ENCODE peak calls at places on chromosome 11, in six cellular contexts. P, W, M, C, L and G are unnamed samples.

GRCh38 chr11:32172771-32173170 is 81.9 kb downstream of the RCN1 start:
- DNase-seq in M (no peak), P (peak), L (no peak), W (no peak), C (no peak), G (no peak)

GRCh38 chr11:102545701-102546100 is 15.2 kb upstream of the MMP7 start:
- DNase-seq in L (no peak), M (no peak), C (no peak), W (no peak), P (peak), G (no peak)

GRCh38 chr11:115501895-115502589 is 2.2 kb downstream of the CADM1 start:
- DNase-seq in M (peak), L (peak), W (no peak), P (no peak), C (no peak), G (no peak)

GRCh38 chr11:68010058-68011041 is at the start of gene ALDH3B1:
- DNase-seq in P (peak), W (peak), L (peak), M (peak), C (peak), G (peak)

GRCh38 chr11:70324354-70325115 is 54.0 kb downstream of the PPFIA1 start:
- DNase-seq in P (no peak), C (no peak), W (no peak), L (no peak), M (no peak), G (no peak)

GRCh38 chr11:13958596-13958995 is 3.9 kb upstream of the SPON1 start:
- DNase-seq in W (no peak), L (peak), P (no peak), M (no peak), C (no peak), G (no peak)

GRCh38 chr11:116078101-116078561 is 573.9 kb upstream of the CADM1 start:
- DNase-seq in P (no peak), M (no peak), C (no peak), W (no peak), L (peak), G (no peak)

GRCh38 chr11:67303132-67303988 is at the start of gene SSH3:
- DNase-seq in M (peak), L (peak), C (peak), P (peak), W (peak), G (peak)

GRCh38 chr11:47971501-47971900 is 8.9 kb upstream of the PTPRJ start:
- DNase-seq in L (no peak), C (no peak), M (no peak), P (no peak), W (no peak), G (no peak)

GRCh38 chr11:48107188-48107704 is 109.4 kb upstream of the OR4B1 start:
- DNase-seq in W (no peak), L (no peak), M (peak), C (no peak), P (peak), G (no peak)

GRCh38 chr11:44290206-44290605 is 19.7 kb downstream of the ALX4 start:
- DNase-seq in P (peak), M (peak), W (no peak), L (no peak), C (no peak), G (no peak)

GRCh38 chr11:80727315-80727714 is 1286.5 kb upstream of the TENM4 start:
- DNase-seq in L (peak), C (no peak), M (no peak), W (no peak), P (peak), G (no peak)

GRCh38 chr11:86218125-86219081 is 26.1 kb upstream of the EED start:
- DNase-seq in L (peak), P (peak), M (peak), W (peak), C (peak), G (no peak)

GRCh38 chr11:28259177-28259843 is 151.1 kb downstream of the METTL15 start:
- DNase-seq in P (no peak), L (no peak), M (no peak), C (no peak), W (no peak), G (no peak)

GRCh38 chr11:35886759-35887158 is 57.1 kb upstream of the LDLRAD3 start:
- DNase-seq in W (no peak), P (no peak), C (no peak), M (no peak), L (no peak), G (no peak)

GRCh38 chr11:94201004-94201465 is 72.4 kb downstream of the PANX1 start:
- DNase-seq in W (no peak), P (no peak), L (no peak), C (no peak), M (no peak), G (no peak)

GRCh38 chr11:47351159-47352126 is 1.1 kb downstream of the MYBPC3 start:
- DNase-seq in W (no peak), M (no peak), C (no peak), L (peak), P (no peak), G (no peak)

GRCh38 chr11:131145806-131146205 is 224.6 kb upstream of the NTM start:
- DNase-seq in L (no peak), W (no peak), P (no peak), M (no peak), C (no peak), G (no peak)

GRCh38 chr11:1877211-1878133 is 14.2 kb downstream of the PRR33 start:
- DNase-seq in W (peak), C (peak), L (peak), P (peak), M (no peak), G (peak)

GRCh38 chr11:64000740-64001514 is 14.7 kb downstream of the OTUB1 start:
- DNase-seq in L (no peak), W (no peak), M (no peak), C (peak), P (no peak), G (no peak)
- H3K4me3 ChIP-seq in L (no peak), W (no peak), M (peak), C (peak), P (no peak), G (no peak)

GRCh38 chr11:12800032-12800671 is 125.9 kb downstream of the TEAD1 start:
- DNase-seq in M (peak), P (peak), L (peak), W (no peak), C (no peak), G (no peak)
- H3K4me3 ChIP-seq in M (no peak), P (no peak), L (no peak), W (no peak), C (no peak), G (no peak)

GRCh38 chr11:59175104-59175503 is 3.2 kb downstream of the DTX4 start:
- DNase-seq in W (no peak), M (no peak), C (no peak), P (no peak), L (peak), G (no peak)
- H3K4me3 ChIP-seq in W (no peak), M (no peak), C (no peak), P (peak), L (no peak), G (no peak)

GRCh38 chr11:65383778-65384177 is 1.3 kb upstream of the SLC25A45 start:
- DNase-seq in W (no peak), L (no peak), C (no peak), P (no peak), M (no peak), G (no peak)
- H3K4me3 ChIP-seq in W (no peak), L (no peak), C (no peak), P (no peak), M (no peak), G (no peak)

GRCh38 chr11:10934293-10934850 is 76.5 kb upstream of the ZBED5 start:
- DNase-seq in C (no peak), W (no peak), L (no peak), M (peak), P (peak), G (no peak)

GRCh38 chr11:10931761-10932700 is 74.2 kb upstream of the ZBED5 start:
- DNase-seq in L (no peak), C (peak), P (peak), W (peak), M (no peak), G (no peak)

GRCh38 chr11:10935015-10935564 is 77.2 kb upstream of the ZBED5 start:
- DNase-seq in C (no peak), W (no peak), M (no peak), L (no peak), P (no peak), G (no peak)

GRCh38 chr11:10932976-10933375 is 75.1 kb upstream of the ZBED5 start:
- DNase-seq in C (no peak), M (no peak), L (no peak), P (no peak), W (no peak), G (no peak)

GRCh38 chr11:10933455-10934292 is 75.8 kb upstream of the ZBED5 start:
- DNase-seq in C (peak), M (peak), W (peak), L (peak), P (peak), G (peak)
- H3K4me3 ChIP-seq in C (peak), M (peak), W (peak), L (peak), P (peak), G (peak)

DNA sequence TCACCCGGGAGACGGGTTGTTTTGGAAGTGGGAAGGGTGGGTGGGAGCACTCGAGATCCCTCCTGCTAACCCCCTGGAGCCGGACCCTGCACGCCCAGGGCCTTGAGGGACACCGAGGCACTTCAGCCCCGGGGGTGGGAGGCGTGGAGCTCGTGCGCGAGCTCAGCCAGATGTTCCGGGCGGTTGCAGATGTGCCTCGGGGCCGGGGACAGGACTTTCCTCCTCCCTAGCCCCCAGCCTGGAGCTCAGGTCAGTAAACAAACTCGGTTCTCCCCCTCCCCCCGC is 3.3 kb upstream of the WNT11 start:
- DNase-seq in C (peak), M (no peak), P (no peak), W (no peak), L (no peak), G (no peak)
- H3K4me3 ChIP-seq in C (peak), M (peak), P (peak), W (peak), L (no peak), G (peak)

GRCh38 chr11:20163778-20164133 is 3.5 kb upstream of the DBX1 start:
- DNase-seq in W (no peak), P (no peak), C (no peak), L (no peak), M (no peak), G (no peak)

GRCh38 chr11:20162824-20163777 is 2.8 kb upstream of the DBX1 start:
- DNase-seq in P (peak), M (peak), W (no peak), C (no peak), L (peak), G (no peak)

GRCh38 chr11:20162340-20162739 is 2.1 kb upstream of the DBX1 start:
- DNase-seq in L (no peak), M (no peak), P (no peak), W (no peak), C (no peak), G (no peak)

GRCh38 chr11:20161923-20162322 is 1.6 kb upstream of the DBX1 start:
- DNase-seq in M (no peak), P (no peak), C (no peak), L (peak), W (no peak), G (no peak)

GRCh38 chr11:20164152-20164551 is 3.9 kb upstream of the DBX1 start:
- DNase-seq in C (no peak), W (no peak), L (no peak), P (no peak), M (no peak), G (no peak)
- H3K4me3 ChIP-seq in C (no peak), W (no peak), L (no peak), P (no peak), M (no peak), G (no peak)

GRCh38 chr11:30062103-30062502 is 45.3 kb upstream of the KCNA4 start:
- DNase-seq in M (no peak), P (no peak), C (no peak), W (no peak), L (no peak), G (no peak)
- H3K4me3 ChIP-seq in M (no peak), P (no peak), C (no peak), W (no peak), L (no peak), G (no peak)

GRCh38 chr11:65719887-65720236 is 736 bp downstream of the RNASEH2C start:
- DNase-seq in P (peak), M (peak), C (peak), L (no peak), W (peak), G (no peak)

GRCh38 chr11:65717906-65718305 is 2.7 kb downstream of the RNASEH2C start:
- DNase-seq in W (no peak), C (no peak), M (no peak), P (no peak), L (no peak), G (no peak)

GRCh38 chr11:65718964-65719492 is 1.6 kb downstream of the RNASEH2C start:
- DNase-seq in P (no peak), M (peak), L (no peak), C (no peak), W (no peak), G (no peak)

GRCh38 chr11:65716774-65717405 is 3.7 kb downstream of the RNASEH2C start:
- DNase-seq in P (no peak), M (no peak), C (no peak), W (no peak), L (no peak), G (no peak)

DNA sequence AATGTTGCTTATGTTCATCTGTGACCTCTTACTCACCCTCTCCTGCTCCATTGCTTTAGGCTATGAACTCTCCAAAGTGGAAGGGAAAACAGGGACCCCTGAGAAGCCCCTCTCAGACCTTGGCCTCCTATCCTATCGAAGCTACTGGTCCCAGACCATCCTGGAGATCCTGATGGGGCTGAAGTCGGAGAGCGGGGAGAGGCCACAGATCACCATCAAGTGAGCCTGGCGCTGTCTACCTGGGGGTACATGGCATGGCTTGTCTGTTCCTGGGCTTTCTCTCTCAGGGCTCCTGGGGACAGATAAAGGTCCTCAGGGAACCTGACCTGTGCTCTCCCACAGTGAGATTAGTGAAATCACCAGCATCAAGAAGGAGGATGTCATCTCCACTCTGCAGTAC is 2.1 kb downstream of the RNASEH2C start:
- DNase-seq in C (no peak), M (no peak), W (no peak), P (no peak), L (no peak), G (no peak)
- H3K4me3 ChIP-seq in C (no peak), M (no peak), W (no peak), P (no peak), L (no peak), G (no peak)